ENCODE peak calls at places on chromosomes 13 and 19, in five cellular contexts. One of them, this sample, is unnamed. For H3K4me1, the result is how much of the 10 kb centered on the place peaks cover.

GRCh38 chr13:80239571-80240255 is 101.2 kb downstream of the SPRY2 start:
- DNase-seq in neural progenitor cell: no peak
- DNase-seq in hepatocyte: peak
- DNase-seq in HCT116: no peak
- DNase-seq in IMR-90: peak
- DNase-seq in this sample: no peak

GRCh38 chr13:36736119-36736726 is 62.4 kb downstream of the SERTM1 start:
- DNase-seq in hepatocyte: peak
- DNase-seq in HCT116: peak
- DNase-seq in IMR-90: peak
- DNase-seq in neural progenitor cell: peak
- DNase-seq in this sample: no peak

GRCh38 chr13:110305949-110306339 is 1.0 kb downstream of the COL4A1 start:
- DNase-seq in HCT116: no peak
- DNase-seq in IMR-90: no peak
- DNase-seq in hepatocyte: no peak
- DNase-seq in neural progenitor cell: no peak
- DNase-seq in this sample: peak

GRCh38 chr13:74204606-74205312 is 70.6 kb upstream of the KLF12 start:
- DNase-seq in IMR-90: peak
- DNase-seq in HCT116: no peak
- DNase-seq in hepatocyte: no peak
- DNase-seq in neural progenitor cell: no peak
- DNase-seq in this sample: no peak

GRCh38 chr13:46908511-46908910 is 11.7 kb upstream of the HTR2A start:
- DNase-seq in IMR-90: peak
- DNase-seq in neural progenitor cell: no peak
- DNase-seq in hepatocyte: no peak
- DNase-seq in HCT116: no peak
- DNase-seq in this sample: no peak

GRCh38 chr19:39463403-39463802 is 17.2 kb upstream of the TIMM50 start:
- DNase-seq in HCT116: no peak
- DNase-seq in hepatocyte: no peak
- DNase-seq in IMR-90: no peak
- DNase-seq in neural progenitor cell: no peak
- DNase-seq in this sample: no peak

GRCh38 chr13:51811920-51812328 is 8.0 kb upstream of the DHRS12 start:
- DNase-seq in hepatocyte: no peak
- DNase-seq in neural progenitor cell: no peak
- DNase-seq in HCT116: no peak
- DNase-seq in IMR-90: no peak
- DNase-seq in this sample: no peak

GRCh38 chr19:6228523-6229215 is 51.1 kb downstream of the MLLT1 start:
- DNase-seq in IMR-90: no peak
- DNase-seq in HCT116: no peak
- DNase-seq in hepatocyte: no peak
- DNase-seq in neural progenitor cell: peak
- DNase-seq in this sample: no peak

GRCh38 chr13:39196957-39197644 is 158.8 kb downstream of the NHLRC3 start:
- DNase-seq in neural progenitor cell: no peak
- DNase-seq in hepatocyte: no peak
- DNase-seq in HCT116: no peak
- DNase-seq in IMR-90: no peak
- DNase-seq in this sample: no peak

GRCh38 chr13:98977568-98978270 is at the start of gene DOCK9:
- DNase-seq in HCT116: no peak
- DNase-seq in hepatocyte: peak
- DNase-seq in neural progenitor cell: peak
- DNase-seq in IMR-90: peak
- DNase-seq in this sample: peak

GRCh38 chr13:79966039-79966438 is 374.9 kb downstream of the SPRY2 start:
- DNase-seq in HCT116: no peak
- DNase-seq in neural progenitor cell: no peak
- DNase-seq in hepatocyte: no peak
- DNase-seq in IMR-90: peak
- DNase-seq in this sample: no peak

GRCh38 chr13:50396001-50396400 is 380.8 kb downstream of the KCNRG start:
- DNase-seq in hepatocyte: no peak
- DNase-seq in IMR-90: no peak
- DNase-seq in neural progenitor cell: no peak
- DNase-seq in HCT116: no peak
- DNase-seq in this sample: no peak

GRCh38 chr13:44932171-44932849 is 57.0 kb downstream of the NUFIP1 start:
- DNase-seq in hepatocyte: no peak
- DNase-seq in neural progenitor cell: no peak
- DNase-seq in IMR-90: peak
- DNase-seq in HCT116: no peak
- DNase-seq in this sample: no peak

GRCh38 chr13:27696731-27697130 is 75.0 kb downstream of the POLR1D start:
- DNase-seq in IMR-90: no peak
- DNase-seq in hepatocyte: no peak
- DNase-seq in neural progenitor cell: no peak
- DNase-seq in HCT116: no peak
- DNase-seq in this sample: no peak

GRCh38 chr13:74687452-74688180 is 553.4 kb upstream of the KLF12 start:
- DNase-seq in IMR-90: no peak
- DNase-seq in neural progenitor cell: peak
- DNase-seq in hepatocyte: no peak
- DNase-seq in HCT116: no peak
- DNase-seq in this sample: no peak

DNA sequence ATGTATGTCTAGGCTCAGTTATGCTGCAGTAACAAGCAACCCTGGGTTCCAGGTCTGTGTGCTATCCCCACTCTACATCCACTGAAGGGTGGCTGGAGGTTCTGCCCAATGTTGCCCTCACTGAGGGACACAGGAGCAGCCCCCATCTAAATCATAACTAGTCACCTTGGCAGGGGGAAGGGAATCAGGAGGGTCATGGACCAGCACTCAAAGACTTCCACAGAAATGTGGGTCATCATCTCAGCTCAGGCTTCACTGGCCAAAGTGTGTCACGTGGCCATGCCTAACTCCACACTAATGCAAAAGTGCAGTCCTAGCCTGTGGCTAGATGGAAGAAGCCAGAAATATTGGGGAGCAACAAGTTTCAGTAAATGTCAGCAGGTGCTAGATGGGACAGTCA is 137.3 kb upstream of the ZNF507 start:
- DNase-seq in HCT116: no peak
- DNase-seq in IMR-90: no peak
- DNase-seq in neural progenitor cell: no peak
- DNase-seq in hepatocyte: no peak
- DNase-seq in this sample: no peak
- H2AFZ ChIP-seq in HCT116: no peak
- H2AFZ ChIP-seq in IMR-90: no peak
- H2AFZ ChIP-seq in neural progenitor cell: no peak
- H2AFZ ChIP-seq in hepatocyte: no peak
- H2AFZ ChIP-seq in this sample: no peak

GRCh38 chr19:48329167-48329891 is 4.0 kb downstream of the EMP3 start:
- DNase-seq in neural progenitor cell: no peak
- DNase-seq in hepatocyte: peak
- DNase-seq in IMR-90: peak
- DNase-seq in HCT116: no peak
- DNase-seq in this sample: peak

GRCh38 chr19:48321622-48322591 is 3.4 kb upstream of the EMP3 start:
- DNase-seq in neural progenitor cell: peak
- DNase-seq in HCT116: peak
- DNase-seq in IMR-90: peak
- DNase-seq in hepatocyte: peak
- DNase-seq in this sample: peak

GRCh38 chr19:48321372-48321621 is 4.1 kb upstream of the EMP3 start:
- DNase-seq in hepatocyte: peak
- DNase-seq in HCT116: peak
- DNase-seq in IMR-90: peak
- DNase-seq in neural progenitor cell: peak
- DNase-seq in this sample: peak

GRCh38 chr19:48330012-48330681 is 4.8 kb downstream of the EMP3 start:
- DNase-seq in neural progenitor cell: peak
- DNase-seq in HCT116: no peak
- DNase-seq in IMR-90: no peak
- DNase-seq in hepatocyte: peak
- DNase-seq in this sample: peak

DNA sequence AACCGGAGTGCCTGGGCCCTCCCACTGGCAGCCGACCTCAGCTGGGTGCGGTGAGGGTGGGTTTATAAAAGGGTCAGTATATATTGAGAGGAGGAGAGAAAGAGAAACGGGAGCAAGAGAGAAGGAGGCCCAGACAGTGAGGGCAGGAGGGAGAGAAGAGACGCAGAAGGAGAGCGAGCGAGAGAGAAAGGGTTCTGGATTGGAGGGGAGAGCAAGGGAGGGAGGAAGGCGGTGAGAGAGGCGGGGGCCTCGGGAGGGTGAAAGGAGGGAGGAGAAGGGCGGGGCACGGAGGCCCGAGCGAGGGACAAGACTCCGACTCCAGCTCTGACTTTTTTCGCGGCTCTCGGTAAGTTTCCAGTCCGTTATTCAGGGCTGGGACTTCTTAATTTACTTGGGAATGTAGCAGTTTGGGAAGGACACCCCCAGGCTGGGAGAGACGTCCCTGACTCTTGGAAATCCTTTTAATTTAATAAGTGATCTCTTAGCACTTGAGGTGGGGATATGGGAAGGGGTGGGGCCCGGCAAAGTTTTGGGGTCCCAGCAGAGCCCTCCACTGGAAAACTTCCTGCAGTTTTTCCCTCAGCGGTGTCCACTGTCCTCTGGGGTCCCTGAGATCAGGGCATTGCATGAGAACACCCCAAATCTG is at the start of gene EMP3:
- DNase-seq in HCT116: peak
- DNase-seq in neural progenitor cell: peak
- DNase-seq in hepatocyte: peak
- DNase-seq in IMR-90: peak
- DNase-seq in this sample: peak
- H3K4me1 ChIP-seq in HCT116: half or more
- H3K4me1 ChIP-seq in neural progenitor cell: under half
- H3K4me1 ChIP-seq in hepatocyte: under half
- H3K4me1 ChIP-seq in IMR-90: under half
- H3K4me1 ChIP-seq in this sample: under half

GRCh38 chr19:10747271-10747670 is 29.4 kb downstream of the DNM2 start:
- DNase-seq in IMR-90: no peak
- DNase-seq in neural progenitor cell: no peak
- DNase-seq in hepatocyte: no peak
- DNase-seq in HCT116: no peak
- DNase-seq in this sample: no peak
- H2AFZ ChIP-seq in IMR-90: no peak
- H2AFZ ChIP-seq in neural progenitor cell: no peak
- H2AFZ ChIP-seq in hepatocyte: no peak
- H2AFZ ChIP-seq in HCT116: no peak
- H2AFZ ChIP-seq in this sample: no peak

DNA sequence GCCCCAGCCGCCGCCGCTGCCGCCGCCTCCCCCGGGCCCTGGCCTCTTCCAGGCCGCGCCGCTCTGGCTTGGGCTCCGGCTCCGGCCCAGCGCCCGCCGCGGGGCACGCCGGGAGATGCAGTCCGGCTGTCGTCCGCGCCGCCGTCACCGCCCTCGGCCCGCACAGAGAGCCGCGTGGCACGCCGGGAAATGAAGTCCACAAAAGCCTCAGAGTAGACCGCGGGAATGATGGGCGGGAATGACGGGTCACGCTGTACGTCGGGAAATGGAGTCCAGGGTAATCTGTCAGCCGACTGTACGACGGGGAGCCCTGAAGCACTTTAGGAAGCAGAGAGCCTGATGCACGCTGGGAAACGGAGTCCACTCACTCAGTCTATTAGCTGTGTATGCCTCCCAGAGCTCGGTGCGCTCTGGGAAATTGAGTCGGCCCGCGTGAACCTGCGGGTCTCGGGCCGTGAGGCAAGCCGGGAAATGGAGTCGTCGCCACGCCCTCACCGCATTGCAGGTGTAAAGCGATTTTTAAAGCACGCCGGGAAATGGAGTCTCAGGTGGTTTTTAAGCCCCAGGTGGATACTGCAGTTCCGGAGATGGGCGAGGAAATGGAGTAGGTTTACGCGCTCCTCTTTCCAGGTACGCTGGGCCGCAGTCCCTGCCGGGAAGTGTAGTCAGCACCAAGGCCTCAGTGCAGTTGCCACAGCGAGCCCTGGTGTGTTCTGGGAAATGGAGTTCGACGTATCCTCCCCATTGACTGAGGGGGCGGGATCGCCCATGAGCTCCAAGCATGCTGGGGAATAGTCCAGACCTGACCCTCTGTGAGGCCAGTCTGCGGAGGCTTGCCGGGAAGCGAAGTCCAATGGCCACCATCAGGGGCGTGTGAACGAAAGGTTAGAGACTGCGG is at the start of gene GSK3A:
- DNase-seq in neural progenitor cell: peak
- DNase-seq in HCT116: peak
- DNase-seq in hepatocyte: peak
- DNase-seq in IMR-90: peak
- DNase-seq in this sample: peak
- H3K4me1 ChIP-seq in neural progenitor cell: under half
- H3K4me1 ChIP-seq in HCT116: under half
- H3K4me1 ChIP-seq in hepatocyte: under half
- H3K4me1 ChIP-seq in IMR-90: under half
- H3K4me1 ChIP-seq in this sample: under half

GRCh38 chr19:2577722-2578335 is 101.9 kb downstream of the GADD45B start:
- DNase-seq in hepatocyte: no peak
- DNase-seq in HCT116: no peak
- DNase-seq in neural progenitor cell: no peak
- DNase-seq in IMR-90: no peak
- DNase-seq in this sample: no peak
- H2AFZ ChIP-seq in hepatocyte: no peak
- H2AFZ ChIP-seq in HCT116: peak
- H2AFZ ChIP-seq in neural progenitor cell: no peak
- H2AFZ ChIP-seq in IMR-90: peak
- H2AFZ ChIP-seq in this sample: no peak

DNA sequence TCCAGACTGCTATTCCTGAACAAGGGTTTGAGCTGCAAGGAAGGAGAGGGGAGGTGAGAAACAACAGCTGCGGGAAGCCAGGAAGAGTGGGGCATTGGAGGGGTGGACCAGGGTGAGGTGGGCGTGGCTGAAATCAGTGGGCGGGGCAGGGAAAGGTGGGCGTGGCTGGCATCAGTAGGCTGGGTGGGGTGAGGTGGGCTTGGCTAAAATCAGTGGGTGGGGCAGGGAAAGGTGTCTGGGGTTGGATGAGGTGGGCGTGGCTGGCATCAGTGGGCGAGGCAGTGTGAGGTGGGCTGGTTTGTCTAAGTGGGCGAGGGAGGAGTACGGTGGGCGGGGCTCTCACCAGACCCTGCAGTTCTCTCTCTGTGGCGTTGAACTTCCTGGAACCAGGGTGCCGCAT is 87.6 kb downstream of the MUC16 start:
- DNase-seq in neural progenitor cell: no peak
- DNase-seq in hepatocyte: no peak
- DNase-seq in IMR-90: no peak
- DNase-seq in HCT116: no peak
- DNase-seq in this sample: peak
- H3K4me1 ChIP-seq in neural progenitor cell: under half
- H3K4me1 ChIP-seq in hepatocyte: under half
- H3K4me1 ChIP-seq in IMR-90: under half
- H3K4me1 ChIP-seq in HCT116: under half
- H3K4me1 ChIP-seq in this sample: under half

DNA sequence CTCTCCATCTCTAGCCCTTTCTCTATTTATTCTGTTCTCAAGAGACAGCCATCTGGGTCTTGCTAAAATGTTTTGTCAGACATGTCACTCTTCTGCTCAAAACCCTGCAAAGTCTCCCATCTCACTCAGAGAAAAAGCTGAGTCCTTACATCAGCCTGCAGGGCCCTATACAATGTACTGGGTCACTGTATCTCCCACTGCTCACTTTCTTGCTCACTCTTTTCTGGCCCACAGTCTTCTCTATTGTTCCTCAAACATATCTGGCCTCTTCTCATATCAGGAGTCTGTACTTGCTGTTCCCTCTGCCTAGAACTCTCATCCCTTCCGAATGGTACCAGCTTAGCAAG is 189.2 kb downstream of the ENOX1 start:
- DNase-seq in hepatocyte: no peak
- DNase-seq in neural progenitor cell: no peak
- DNase-seq in IMR-90: no peak
- DNase-seq in HCT116: no peak
- DNase-seq in this sample: no peak
- H2AFZ ChIP-seq in hepatocyte: no peak
- H2AFZ ChIP-seq in neural progenitor cell: no peak
- H2AFZ ChIP-seq in IMR-90: no peak
- H2AFZ ChIP-seq in HCT116: no peak
- H2AFZ ChIP-seq in this sample: no peak